ENCODE peak calls at places on chromosomes 6 and 20, in seven cellular contexts. P is GM18507, Y is cardiac muscle cell, I is nephron progenitor cell, J is GM23338, N is Ammon's horn, L is adipocyte. Z is an unnamed sample.

GRCh38 chr6:117072134-117072533 is 193.2 kb upstream of the VGLL2 start:
- DNase-seq in J (no peak), N (no peak), P (no peak), L (no peak), Y (no peak), I (no peak), Z (no peak)

GRCh38 chr20:10683537-10683936 is 9.7 kb upstream of the JAG1 start:
- DNase-seq in J (no peak), I (no peak), Y (no peak), N (no peak), L (no peak), P (no peak), Z (no peak)

GRCh38 chr6:163490826-163491577 is 76.5 kb downstream of the QKI start:
- DNase-seq in P (no peak), I (no peak), Y (peak; percentile 71), N (peak; percentile 67), L (no peak), J (peak; percentile 44), Z (no peak)

GRCh38 chr6:96911171-96911570 is 13.4 kb upstream of the KLHL32 start:
- DNase-seq in L (no peak), P (no peak), I (no peak), N (no peak), Y (no peak), J (no peak), Z (no peak)

GRCh38 chr6:125906158-125906998 is 50.2 kb upstream of the HINT3 start:
- DNase-seq in Y (peak; percentile 62), L (peak; percentile 58), I (peak; percentile 55), J (peak; percentile 89), N (no peak), P (no peak), Z (no peak)

GRCh38 chr20:63101781-63102719 is 95.3 kb upstream of the BHLHE23 start:
- DNase-seq in P (peak; percentile 60), Y (peak; percentile 61), N (peak; percentile 33), J (peak; percentile 70), I (peak; percentile 70), L (peak; percentile 73), Z (no peak)

GRCh38 chr6:73579389-73579788 is 58.6 kb upstream of the EEF1A1 start:
- DNase-seq in P (no peak), L (no peak), I (no peak), Y (no peak), N (no peak), J (peak; percentile 29), Z (no peak)

GRCh38 chr6:128740951-128741350 is 142.0 kb upstream of the LAMA2 start:
- DNase-seq in I (no peak), L (no peak), Y (peak; percentile 11), N (no peak), P (no peak), J (no peak), Z (no peak)

GRCh38 chr6:54192993-54193392 is 81.8 kb downstream of the MLIP start:
- DNase-seq in N (no peak), P (no peak), Y (no peak), L (no peak), J (no peak), I (no peak), Z (no peak)

GRCh38 chr20:14829897-14830296 is 492.5 kb upstream of the FLRT3 start:
- DNase-seq in L (no peak), P (no peak), Y (no peak), I (no peak), J (no peak), N (no peak), Z (no peak)

GRCh38 chr20:5080384-5080877 is 39.3 kb downstream of the PCNA start:
- DNase-seq in P (no peak), L (peak; percentile 86), Y (peak; percentile 82), N (peak; percentile 71), J (no peak), I (no peak), Z (no peak)

GRCh38 chr20:4601630-4602296 is 119.9 kb upstream of the PRND start:
- DNase-seq in P (no peak), L (peak; percentile 30), J (no peak), Y (no peak), I (no peak), N (peak; percentile 91), Z (no peak)

GRCh38 chr6:131199568-131200272 is 64.5 kb downstream of the AKAP7 start:
- DNase-seq in I (peak; percentile 30), J (peak; percentile 93), Y (peak; percentile 72), P (peak; percentile 67), L (peak; percentile 47), N (peak; percentile 43), Z (no peak)

GRCh38 chr6:20117474-20117873 is 94.8 kb downstream of the MBOAT1 start:
- DNase-seq in P (no peak), J (peak; percentile 49), Y (no peak), N (no peak), I (no peak), L (no peak), Z (no peak)

GRCh38 chr6:90219168-90219985 is 77.3 kb downstream of the BACH2 start:
- DNase-seq in L (peak; percentile 85), Y (peak; percentile 86), I (peak; percentile 51), P (no peak), N (peak; percentile 49), J (peak; percentile 15), Z (no peak)

GRCh38 chr6:7723041-7723447 is 2.9 kb upstream of the BMP6 start:
- DNase-seq in N (peak; percentile 72), I (peak; percentile 85), P (no peak), Y (peak; percentile 92), L (peak; percentile 86), J (peak; percentile 92), Z (no peak)